ENCODE peak calls at places on chromosome 3, in six cellular contexts. L is NCI-H774, O is colonic mucosa, G is substantia nigra, U is brain microvascular endothelial cell, R is NCI-H748 treated with DMSO at 0.1 percent for 48 hours. I is an unnamed sample.

GRCh38 chr3:2354702-2355101 is 256.0 kb downstream of the CNTN4 start:
- DNase-seq in L (no peak), O (no peak), G (no peak), U (no peak), R (no peak), I (no peak)

GRCh38 chr3:106840319-106840718 is 536.9 kb upstream of the CCDC54 start:
- DNase-seq in L (no peak), O (no peak), G (no peak), U (no peak), R (no peak), I (no peak)

GRCh38 chr3:129656659-129657247 is 50.3 kb upstream of the PLXND1 start:
- DNase-seq in L (no peak), O (no peak), G (no peak), U (no peak), R (no peak), I (no peak)

GRCh38 chr3:184196536-184196935 is 10.5 kb downstream of the ABCF3 start:
- DNase-seq in L (peak; percentile 41), O (no peak), G (no peak), U (no peak), R (no peak), I (no peak)

GRCh38 chr3:52062499-52062898 is 6.1 kb upstream of the DUSP7 start:
- DNase-seq in L (no peak), O (no peak), G (no peak), U (peak; percentile 77), R (no peak), I (no peak)

GRCh38 chr3:195817578-195818135 is 5.9 kb upstream of the MUC4 start:
- DNase-seq in L (no peak), O (no peak), G (no peak), U (no peak), R (no peak), I (no peak)

GRCh38 chr3:123818921-123819429 is 65.2 kb downstream of the MYLK start:
- DNase-seq in L (no peak), O (no peak), G (no peak), U (peak; percentile 62), R (no peak), I (no peak)

GRCh38 chr3:171827385-171827784 is 15.8 kb upstream of the TMEM212 start:
- DNase-seq in L (no peak), O (no peak), G (no peak), U (no peak), R (no peak), I (no peak)

GRCh38 chr3:139101396-139101795 is 56.7 kb upstream of the PRR23C start:
- DNase-seq in L (no peak), O (no peak), G (no peak), U (no peak), R (no peak), I (no peak)

GRCh38 chr3:66038726-66039589 is at the start of gene MAGI1:
- DNase-seq in L (peak; percentile 78), O (peak; percentile 95), G (peak; percentile 89), U (peak; percentile 92), R (peak; percentile 62), I (peak; percentile 91)

GRCh38 chr3:132804498-132804897 is 82.3 kb upstream of the NPHP3 start:
- DNase-seq in L (no peak), O (no peak), G (no peak), U (peak; percentile 15), R (no peak), I (no peak)

GRCh38 chr3:87132801-87133200 is 94.3 kb upstream of the CHMP2B start:
- DNase-seq in L (no peak), O (no peak), G (no peak), U (no peak), R (no peak), I (no peak)

GRCh38 chr3:31343075-31343474 is 189.7 kb upstream of the STT3B start:
- DNase-seq in L (no peak), O (no peak), G (no peak), U (no peak), R (no peak), I (no peak)

GRCh38 chr3:132276228-132276906 is 40.8 kb upstream of the ACP3 start:
- DNase-seq in L (no peak), O (no peak), G (no peak), U (no peak), R (no peak), I (no peak)

GRCh38 chr3:186125118-186125517 is 16.2 kb upstream of the ETV5 start:
- DNase-seq in L (no peak), O (no peak), G (no peak), U (no peak), R (no peak), I (no peak)

GRCh38 chr3:197352382-197352781 is 54.0 kb upstream of the DLG1 start:
- DNase-seq in L (no peak), O (no peak), G (no peak), U (peak; percentile 63), R (no peak), I (peak; percentile 76)

GRCh38 chr3:138786788-138787276 is 47.9 kb downstream of the PIK3CB start:
- DNase-seq in L (no peak), O (peak; percentile 32), G (no peak), U (peak; percentile 55), R (no peak), I (no peak)

GRCh38 chr3:46895204-46895660 is 17.7 kb downstream of the PTH1R start:
- DNase-seq in L (no peak), O (peak; percentile 72), G (peak; percentile 42), U (peak; percentile 39), R (peak; percentile 2), I (no peak)

GRCh38 chr3:34015204-34016142 is 217.0 kb downstream of the PDCD6IP start:
- DNase-seq in L (no peak), O (no peak), G (no peak), U (no peak), R (no peak), I (no peak)

GRCh38 chr3:120908803-120909601 is 997 bp downstream of the STXBP5L start:
- DNase-seq in L (peak; percentile 19), O (no peak), G (no peak), U (no peak), R (peak; percentile 31), I (peak; percentile 39)

GRCh38 chr3:126961791-126962461 is 21.0 kb upstream of the PLXNA1 start:
- DNase-seq in L (no peak), O (no peak), G (no peak), U (no peak), R (no peak), I (no peak)

GRCh38 chr3:185717121-185717520 is 107.7 kb downstream of the IGF2BP2 start:
- DNase-seq in L (no peak), O (no peak), G (no peak), U (peak; percentile 47), R (no peak), I (no peak)

GRCh38 chr3:127860223-127860622 is 37.9 kb upstream of the MGLL start:
- DNase-seq in L (no peak), O (no peak), G (no peak), U (no peak), R (no peak), I (no peak)

GRCh38 chr3:72150634-72151412 is 365.9 kb upstream of the PROK2 start:
- DNase-seq in L (no peak), O (peak; percentile 81), G (no peak), U (no peak), R (no peak), I (no peak)

GRCh38 chr3:116129187-116129945 is 315.9 kb downstream of the LSAMP start:
- DNase-seq in L (no peak), O (no peak), G (no peak), U (no peak), R (peak; percentile 34), I (no peak)

GRCh38 chr3:169846458-169847193 is 23.1 kb downstream of the LRRC31 start:
- DNase-seq in L (no peak), O (no peak), G (no peak), U (peak; percentile 83), R (no peak), I (no peak)

GRCh38 chr3:188220988-188221818 is 67.2 kb downstream of the LPP start:
- DNase-seq in L (no peak), O (no peak), G (no peak), U (peak; percentile 87), R (no peak), I (no peak)

GRCh38 chr3:124347418-124347817 is 355.5 kb upstream of the ROPN1 start:
- DNase-seq in L (no peak), O (no peak), G (no peak), U (no peak), R (no peak), I (no peak)

GRCh38 chr3:169266351-169266750 is 397.2 kb downstream of the MECOM start:
- DNase-seq in L (no peak), O (no peak), G (peak; percentile 56), U (no peak), R (no peak), I (no peak)

GRCh38 chr3:57727096-57727495 is 29.0 kb upstream of the SLMAP start:
- DNase-seq in L (no peak), O (no peak), G (no peak), U (peak; percentile 25), R (no peak), I (no peak)

GRCh38 chr3:155282416-155283091 is 10.9 kb downstream of the STRIT1 start:
- DNase-seq in L (no peak), O (no peak), G (no peak), U (peak; percentile 7), R (no peak), I (no peak)

GRCh38 chr3:136617123-136617700 is 135.0 kb downstream of the STAG1 start:
- DNase-seq in L (no peak), O (no peak), G (no peak), U (no peak), R (no peak), I (no peak)

GRCh38 chr3:14538451-14539088 is 1.6 kb downstream of the GRIP2 start:
- DNase-seq in L (no peak), O (no peak), G (no peak), U (no peak), R (no peak), I (no peak)

GRCh38 chr3:187012609-187013051 is 82.3 kb downstream of the ST6GAL1 start:
- DNase-seq in L (no peak), O (no peak), G (no peak), U (no peak), R (no peak), I (peak; percentile 40)

GRCh38 chr3:55329849-55330248 is 157.3 kb downstream of the WNT5A start:
- DNase-seq in L (no peak), O (no peak), G (no peak), U (peak; percentile 87), R (no peak), I (no peak)

GRCh38 chr3:127121221-127121647 is 71.7 kb upstream of the PRR23E start:
- DNase-seq in L (no peak), O (no peak), G (no peak), U (no peak), R (no peak), I (no peak)